ENCODE peak calls at places on chromosome 17, in four cellular contexts. P is sigmoid colon, L is GM12864, C is neural progenitor cell. M is an unnamed sample.

GRCh38 chr17:7889166-7889584 is 586 bp downstream of the CHD3 start:
- DNase-seq in P (peak), L (no peak), C (peak), M (peak)

GRCh38 chr17:48520631-48521045 is 10.2 kb downstream of the HOXB1 start:
- DNase-seq in P (no peak), L (no peak), C (peak), M (peak)

GRCh38 chr17:27449541-27449940 is 6.7 kb upstream of the KSR1 start:
- DNase-seq in P (no peak), L (no peak), C (no peak), M (no peak)

GRCh38 chr17:79739148-79740062 is 8.7 kb downstream of the ENPP7 start:
- DNase-seq in P (no peak), L (no peak), C (no peak), M (peak)

GRCh38 chr17:2282297-2282873 is 21.2 kb downstream of the SMG6 start:
- DNase-seq in P (no peak), L (peak), C (peak), M (peak)

GRCh38 chr17:11853321-11854151 is 143.7 kb downstream of the ZNF18 start:
- DNase-seq in P (no peak), L (no peak), C (no peak), M (no peak)

GRCh38 chr17:33055171-33055611 is 63.5 kb downstream of the SPACA3 start:
- DNase-seq in P (no peak), L (no peak), C (no peak), M (no peak)

GRCh38 chr17:77738666-77739531 is 219.6 kb upstream of the TNRC6C start:
- DNase-seq in P (peak), L (no peak), C (no peak), M (peak)

GRCh38 chr17:8188408-8188839 is 1.6 kb downstream of the BORCS6 start:
- DNase-seq in P (no peak), L (no peak), C (no peak), M (peak)

GRCh38 chr17:40564195-40564882 is 933 bp downstream of the CCR7 start:
- DNase-seq in P (no peak), L (no peak), C (no peak), M (no peak)

GRCh38 chr17:73142763-73143395 is 21.9 kb upstream of the SSTR2 start:
- DNase-seq in P (no peak), L (no peak), C (no peak), M (no peak)

GRCh38 chr17:6936370-6937028 is 59.4 kb upstream of the ALOX12 start:
- DNase-seq in P (peak), L (no peak), C (no peak), M (peak)

GRCh38 chr17:27810902-27811557 is 10.7 kb upstream of the NOS2 start:
- DNase-seq in P (no peak), L (no peak), C (no peak), M (no peak)

GRCh38 chr17:67682196-67682595 is 35.5 kb upstream of the NOL11 start:
- DNase-seq in P (no peak), L (no peak), C (no peak), M (no peak)

GRCh38 chr17:49545007-49545660 is 30.5 kb upstream of the NXPH3 start:
- DNase-seq in P (no peak), L (no peak), C (no peak), M (peak)

GRCh38 chr17:50048146-50048720 is 7.7 kb upstream of the ITGA3 start:
- DNase-seq in P (no peak), L (no peak), C (no peak), M (no peak)

GRCh38 chr17:28669918-28670317 is 7.9 kb downstream of the SUPT6H start:
- DNase-seq in P (no peak), L (no peak), C (no peak), M (no peak)

GRCh38 chr17:78908426-78908825 is 5.4 kb upstream of the CEP295NL start:
- DNase-seq in P (no peak), L (no peak), C (no peak), M (no peak)

GRCh38 chr17:78884148-78884870 is 18.7 kb downstream of the CEP295NL start:
- DNase-seq in P (no peak), L (no peak), C (peak), M (no peak)

GRCh38 chr17:4948166-4948996 is at the start of gene PFN1:
- DNase-seq in P (peak), L (peak), C (peak), M (peak)

GRCh38 chr17:73292031-73292531 is 19.7 kb downstream of the CDC42EP4 start:
- DNase-seq in P (peak), L (no peak), C (no peak), M (no peak)

GRCh38 chr17:812638-813204 is 30.6 kb downstream of the MRM3 start:
- DNase-seq in P (no peak), L (no peak), C (no peak), M (no peak)
- H3K4me3 ChIP-seq in P (no peak), L (no peak), C (no peak), M (no peak)

GRCh38 chr17:82316651-82317393 is 586 bp downstream of the CD7 start:
- DNase-seq in P (no peak), L (no peak), C (no peak), M (no peak)

GRCh38 chr17:82318169-82318498 is 726 bp upstream of the CD7 start:
- DNase-seq in P (no peak), L (no peak), C (no peak), M (no peak)

GRCh38 chr17:82315703-82316358 is 1.6 kb downstream of the CD7 start:
- DNase-seq in P (no peak), L (no peak), C (peak), M (peak)

GRCh38 chr17:82318772-82319606 is 1.6 kb upstream of the CD7 start:
- DNase-seq in P (no peak), L (no peak), C (no peak), M (no peak)

DNA sequence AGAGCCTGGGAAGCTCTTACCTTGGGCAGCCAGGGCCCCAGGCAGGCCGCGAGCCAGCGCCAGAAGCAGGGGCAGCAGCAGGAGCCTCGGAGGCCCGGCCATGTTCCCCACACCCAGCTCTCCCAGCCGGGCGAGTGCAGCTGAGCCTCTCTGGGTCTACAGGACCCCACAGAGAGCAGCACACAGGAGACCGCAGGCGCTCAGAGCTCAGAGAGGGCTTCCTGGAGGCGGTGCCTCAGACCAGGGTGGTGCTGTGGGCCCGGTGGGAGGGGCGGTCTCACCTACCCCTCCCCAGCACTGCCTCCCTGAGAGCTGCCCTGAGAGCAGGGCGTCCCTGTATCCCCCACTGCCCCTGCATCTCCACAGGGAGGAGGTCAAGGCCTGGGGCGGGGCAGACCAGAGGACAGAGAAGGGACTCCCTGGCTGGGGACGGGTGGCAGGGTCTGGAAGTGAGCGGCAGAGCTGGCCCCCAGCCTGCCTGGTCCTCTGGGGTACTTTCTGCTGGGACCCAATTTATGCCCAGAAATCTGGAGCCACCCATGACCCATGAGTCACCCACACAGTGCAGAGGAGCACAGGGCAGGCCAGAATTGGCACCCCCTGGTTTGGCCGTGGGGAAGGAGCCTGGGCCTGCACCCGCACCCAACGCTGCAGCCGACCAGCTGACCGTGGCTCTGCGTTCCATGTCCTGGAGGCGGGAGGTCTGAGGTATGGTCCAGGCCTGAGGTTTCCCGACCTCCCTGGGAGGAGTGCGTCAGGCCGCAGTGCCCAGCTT is at the start of gene CD7:
- DNase-seq in P (no peak), L (no peak), C (no peak), M (no peak)
- H3K4me3 ChIP-seq in P (no peak), L (no peak), C (no peak), M (no peak)

DNA sequence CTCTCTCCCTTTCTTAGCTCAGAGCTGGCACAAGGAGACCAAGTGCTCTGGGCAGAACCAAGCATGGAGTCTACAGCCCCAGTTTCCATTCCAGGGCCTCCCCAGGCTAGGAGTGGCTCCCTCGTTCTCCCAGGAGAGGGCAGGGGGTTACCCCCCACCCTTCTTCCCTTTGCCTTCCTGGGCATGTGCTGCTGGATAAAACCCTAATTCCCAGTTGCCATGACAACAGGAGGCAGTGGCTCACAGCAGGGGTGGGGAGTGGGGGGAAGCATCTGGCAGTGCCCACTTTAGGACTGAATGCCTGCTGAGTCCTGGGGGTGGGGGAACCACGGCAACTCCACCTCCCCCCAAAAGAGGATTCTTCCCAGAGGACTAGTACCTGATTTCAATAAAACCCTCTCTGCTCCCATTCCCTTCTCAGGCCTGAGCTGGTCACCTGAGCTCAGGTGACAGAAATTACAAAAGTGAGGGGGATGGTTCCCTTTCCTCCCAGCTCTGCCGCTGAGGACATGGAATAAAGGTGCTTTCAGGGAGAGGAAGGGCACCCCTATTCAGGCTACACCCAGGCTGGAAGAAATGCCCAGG is 1.8 kb downstream of the MPP2 start:
- DNase-seq in P (no peak), L (no peak), C (peak), M (peak)
- H3K4me3 ChIP-seq in P (peak), L (no peak), C (peak), M (peak)

GRCh38 chr17:71057448-71057847 is 888.1 kb downstream of the KCNJ2 start:
- DNase-seq in P (no peak), L (no peak), C (no peak), M (no peak)
- H3K4me3 ChIP-seq in P (no peak), L (no peak), C (no peak), M (no peak)

GRCh38 chr17:17917394-17917793 is 54.8 kb downstream of the TOM1L2 start:
- DNase-seq in P (peak), L (no peak), C (no peak), M (no peak)

GRCh38 chr17:17915183-17915582 is 57.0 kb downstream of the TOM1L2 start:
- DNase-seq in P (peak), L (no peak), C (no peak), M (no peak)

GRCh38 chr17:17911003-17911613 is 61.1 kb downstream of the TOM1L2 start:
- DNase-seq in P (peak), L (no peak), C (peak), M (no peak)

GRCh38 chr17:17910060-17910459 is 62.1 kb downstream of the TOM1L2 start:
- DNase-seq in P (peak), L (no peak), C (no peak), M (peak)

GRCh38 chr17:17913695-17914332 is 58.4 kb downstream of the TOM1L2 start:
- DNase-seq in P (peak), L (no peak), C (peak), M (peak)
- H3K4me3 ChIP-seq in P (no peak), L (no peak), C (no peak), M (no peak)

GRCh38 chr17:36640346-36640745 is 39.0 kb downstream of the MRM1 start:
- DNase-seq in P (no peak), L (no peak), C (no peak), M (no peak)
- H3K4me3 ChIP-seq in P (no peak), L (no peak), C (no peak), M (no peak)

GRCh38 chr17:35498429-35499178 is 38.9 kb downstream of the SLFN12L start:
- DNase-seq in P (no peak), L (no peak), C (no peak), M (no peak)
- H3K4me3 ChIP-seq in P (no peak), L (no peak), C (no peak), M (peak)